ENCODE peak calls at places on chromosomes 16 and 17, in seven cellular contexts. One of them, this sample, is unnamed.
A peak's percentile ranks its signal among the peaks of the same experiment; 100 is the strongest.

GRCh38 chr16:11258553-11259287 is 2.7 kb upstream of the SOCS1 start:
- DNase-seq in head of caudate nucleus: peak; percentile 40
- DNase-seq in anterior cingulate cortex: peak; percentile 29
- DNase-seq in KG1: no peak
- DNase-seq in A172: no peak
- DNase-seq in NCI-H510A treated with DMSO at 0.1 percent for 48 hours: no peak
- DNase-seq in EL: no peak
- DNase-seq in this sample: no peak

GRCh38 chr17:44010966-44011647 is 3.7 kb downstream of the TMEM101 start:
- DNase-seq in head of caudate nucleus: no peak
- DNase-seq in anterior cingulate cortex: no peak
- DNase-seq in KG1: no peak
- DNase-seq in A172: no peak
- DNase-seq in NCI-H510A treated with DMSO at 0.1 percent for 48 hours: no peak
- DNase-seq in EL: no peak
- DNase-seq in this sample: no peak

GRCh38 chr16:51881731-51882130 is 665.2 kb downstream of the TOX3 start:
- DNase-seq in head of caudate nucleus: no peak
- DNase-seq in anterior cingulate cortex: no peak
- DNase-seq in KG1: no peak
- DNase-seq in A172: no peak
- DNase-seq in NCI-H510A treated with DMSO at 0.1 percent for 48 hours: no peak
- DNase-seq in EL: peak; percentile 19
- DNase-seq in this sample: no peak

GRCh38 chr16:77043076-77043475 is 147.9 kb upstream of the MON1B start:
- DNase-seq in head of caudate nucleus: no peak
- DNase-seq in anterior cingulate cortex: no peak
- DNase-seq in KG1: no peak
- DNase-seq in A172: no peak
- DNase-seq in NCI-H510A treated with DMSO at 0.1 percent for 48 hours: no peak
- DNase-seq in EL: no peak
- DNase-seq in this sample: no peak

GRCh38 chr17:2453325-2453724 is 52.5 kb upstream of the MNT start:
- DNase-seq in head of caudate nucleus: no peak
- DNase-seq in anterior cingulate cortex: no peak
- DNase-seq in KG1: no peak
- DNase-seq in A172: no peak
- DNase-seq in NCI-H510A treated with DMSO at 0.1 percent for 48 hours: peak; percentile 48
- DNase-seq in EL: no peak
- DNase-seq in this sample: no peak

GRCh38 chr17:42049834-42050359 is 504 bp downstream of the C17orf113 start:
- DNase-seq in head of caudate nucleus: no peak
- DNase-seq in anterior cingulate cortex: no peak
- DNase-seq in KG1: no peak
- DNase-seq in A172: no peak
- DNase-seq in NCI-H510A treated with DMSO at 0.1 percent for 48 hours: no peak
- DNase-seq in EL: no peak
- DNase-seq in this sample: no peak

GRCh38 chr16:57244767-57245471 is at the start of gene ARL2BP:
- DNase-seq in head of caudate nucleus: peak; percentile 100
- DNase-seq in anterior cingulate cortex: peak; percentile 96
- DNase-seq in KG1: peak; percentile 89
- DNase-seq in A172: peak; percentile 95
- DNase-seq in NCI-H510A treated with DMSO at 0.1 percent for 48 hours: peak; percentile 91
- DNase-seq in EL: peak; percentile 98
- DNase-seq in this sample: peak; percentile 98

GRCh38 chr16:54051821-54052220 is 234.8 kb downstream of the IRX3 start:
- DNase-seq in head of caudate nucleus: no peak
- DNase-seq in anterior cingulate cortex: no peak
- DNase-seq in KG1: no peak
- DNase-seq in A172: no peak
- DNase-seq in NCI-H510A treated with DMSO at 0.1 percent for 48 hours: no peak
- DNase-seq in EL: no peak
- DNase-seq in this sample: no peak

GRCh38 chr17:39357488-39357887 is 43.9 kb downstream of the FBXL20 start:
- DNase-seq in head of caudate nucleus: no peak
- DNase-seq in anterior cingulate cortex: no peak
- DNase-seq in KG1: no peak
- DNase-seq in A172: no peak
- DNase-seq in NCI-H510A treated with DMSO at 0.1 percent for 48 hours: no peak
- DNase-seq in EL: no peak
- DNase-seq in this sample: no peak

GRCh38 chr17:29836643-29837042 is 93.4 kb downstream of the SSH2 start:
- DNase-seq in head of caudate nucleus: no peak
- DNase-seq in anterior cingulate cortex: no peak
- DNase-seq in KG1: no peak
- DNase-seq in A172: peak; percentile 38
- DNase-seq in NCI-H510A treated with DMSO at 0.1 percent for 48 hours: no peak
- DNase-seq in EL: peak; percentile 53
- DNase-seq in this sample: no peak

GRCh38 chr17:77687921-77688320 is 270.6 kb upstream of the TNRC6C start:
- DNase-seq in head of caudate nucleus: no peak
- DNase-seq in anterior cingulate cortex: no peak
- DNase-seq in KG1: no peak
- DNase-seq in A172: no peak
- DNase-seq in NCI-H510A treated with DMSO at 0.1 percent for 48 hours: no peak
- DNase-seq in EL: no peak
- DNase-seq in this sample: no peak

GRCh38 chr16:15836965-15837611 is 19.7 kb downstream of the MYH11 start:
- DNase-seq in head of caudate nucleus: no peak
- DNase-seq in anterior cingulate cortex: no peak
- DNase-seq in KG1: no peak
- DNase-seq in A172: no peak
- DNase-seq in NCI-H510A treated with DMSO at 0.1 percent for 48 hours: no peak
- DNase-seq in EL: no peak
- DNase-seq in this sample: no peak

GRCh38 chr16:12157510-12158093 is 181.1 kb downstream of the SNX29 start:
- DNase-seq in head of caudate nucleus: no peak
- DNase-seq in anterior cingulate cortex: no peak
- DNase-seq in KG1: no peak
- DNase-seq in A172: peak; percentile 46
- DNase-seq in NCI-H510A treated with DMSO at 0.1 percent for 48 hours: no peak
- DNase-seq in EL: peak; percentile 81
- DNase-seq in this sample: no peak

This sample was measured in stimulated activated naive CD8-positive, alpha-beta T cell treated with anti-CD3 and anti-CD28 coated beads, Interleukin-15, Interleukin-2, amounts not matched to agents 100 U/mL and 50 U/mL, for 24 hours.